ENCODE peak calls at places on chromosomes 4 and X, in nine cellular contexts. G is NCI-H1092 treated with DMSO at 0.1 percent for 48 hours; Q is NCI-H69; M is occipital lobe; V is endothelial cell; A is sciatic nerve; X is stimulated activated CD4-positive, alpha-beta T cell treated with anti-CD3 and anti-CD28 coated beads, Interleukin-1b, Interleukin-23, amount 100 ng/mL, for 24 hours; O is myocyte; H is lower leg skin. B is an unnamed sample.

GRCh38 chr4:113686950-113687718 is 74.4 kb downstream of the CAMK2D start:
- DNase-seq in G (no peak), Q (no peak), M (no peak), V (no peak), A (no peak), X (no peak), O (peak), H (no peak), B (no peak)

GRCh38 chr4:53461244-53461643 is 83.8 kb downstream of the FIP1L1 start:
- DNase-seq in G (no peak), Q (peak), M (no peak), V (no peak), A (no peak), X (no peak), O (no peak), H (no peak), B (no peak)

GRCh38 chr4:3442959-3443749 is 1.4 kb downstream of the HGFAC start:
- DNase-seq in G (peak), Q (peak), M (no peak), V (peak), A (no peak), X (peak), O (peak), H (no peak), B (peak)

GRCh38 chrX:118352566-118352965 is 6.7 kb downstream of the WDR44 start:
- DNase-seq in G (no peak), Q (no peak), M (no peak), V (no peak), A (no peak), X (no peak), O (no peak), H (no peak), B (no peak)

GRCh38 chr4:14092741-14093140 is 465.2 kb upstream of the BOD1L1 start:
- DNase-seq in G (no peak), Q (no peak), M (no peak), V (no peak), A (no peak), X (no peak), O (no peak), H (no peak), B (no peak)

GRCh38 chr4:150123073-150123472 is 44.8 kb downstream of the DCLK2 start:
- DNase-seq in G (no peak), Q (no peak), M (no peak), V (no peak), A (no peak), X (no peak), O (no peak), H (no peak), B (no peak)

GRCh38 chr4:7393491-7394183 is 41.1 kb downstream of the PSAPL1 start:
- DNase-seq in G (no peak), Q (no peak), M (no peak), V (peak), A (peak), X (no peak), O (no peak), H (peak), B (no peak)

GRCh38 chr4:147103403-147103946 is 157.8 kb upstream of the TTC29 start:
- DNase-seq in G (no peak), Q (no peak), M (peak), V (no peak), A (peak), X (no peak), O (peak), H (peak), B (no peak)

GRCh38 chrX:17976955-17977354 is 115.9 kb upstream of the RAI2 start:
- DNase-seq in G (peak), Q (peak), M (no peak), V (no peak), A (no peak), X (no peak), O (no peak), H (no peak), B (no peak)

GRCh38 chr4:52979020-52979419 is 116.9 kb downstream of the RASL11B start:
- DNase-seq in G (no peak), Q (peak), M (no peak), V (no peak), A (no peak), X (no peak), O (no peak), H (no peak), B (no peak)

GRCh38 chrX:74540635-74541249 is 73.7 kb downstream of the RLIM start:
- DNase-seq in G (no peak), Q (no peak), M (no peak), V (no peak), A (no peak), X (no peak), O (no peak), H (no peak), B (no peak)

GRCh38 chrX:38055170-38055847 is 49.0 kb downstream of the SYTL5 start:
- DNase-seq in G (no peak), Q (peak), M (no peak), V (no peak), A (no peak), X (no peak), O (peak), H (no peak), B (no peak)

GRCh38 chr4:99635601-99636000 is 22.0 kb downstream of the C4orf54 start:
- DNase-seq in G (no peak), Q (no peak), M (no peak), V (no peak), A (no peak), X (no peak), O (no peak), H (no peak), B (no peak)

GRCh38 chrX:154809939-154810665 is 4.8 kb upstream of the MPP1 start:
- DNase-seq in G (no peak), Q (no peak), M (no peak), V (no peak), A (no peak), X (no peak), O (no peak), H (no peak), B (no peak)

GRCh38 chrX:94524867-94525266 is 850.9 kb downstream of the FAM133A start:
- DNase-seq in G (no peak), Q (peak), M (no peak), V (no peak), A (no peak), X (no peak), O (no peak), H (no peak), B (peak)